ENCODE peak calls at places on chromosomes 4 and X, in six cellular contexts. Y is esophagus squamous epithelium, R is lung, O is neural progenitor cell, S is fibroblast of lung, Z is heart left ventricle. U is an unnamed sample.
A peak's percentile ranks its signal among the peaks of the same experiment; 100 is the strongest.

GRCh38 chr4:52843958-52844357 is 18.2 kb upstream of the RASL11B start:
- DNase-seq in Y (no peak), R (no peak), O (no peak), S (no peak), Z (peak; percentile 34), U (no peak)

GRCh38 chr4:174198396-174199179 is 84.9 kb downstream of the FBXO8 start:
- DNase-seq in Y (no peak), R (no peak), O (no peak), S (peak; percentile 74), Z (no peak), U (no peak)

GRCh38 chrX:38803609-38804480 is 2.6 kb downstream of the MID1IP1 start:
- DNase-seq in Y (peak; percentile 3), R (peak; percentile 87), O (peak; percentile 89), S (peak; percentile 63), Z (peak; percentile 86), U (peak; percentile 82)

GRCh38 chr4:186759990-186760389 is 36.3 kb upstream of the FAT1 start:
- DNase-seq in Y (no peak), R (no peak), O (no peak), S (no peak), Z (no peak), U (no peak)

GRCh38 chr4:101790521-101791188 is at the start of gene BANK1:
- DNase-seq in Y (peak; percentile 20), R (peak; percentile 42), O (peak; percentile 88), S (peak; percentile 30), Z (peak; percentile 10), U (peak; percentile 89)

GRCh38 chr4:134027931-134028330 is 173.7 kb downstream of the PABPC4L start:
- DNase-seq in Y (no peak), R (no peak), O (no peak), S (peak; percentile 94), Z (no peak), U (no peak)

GRCh38 chr4:14143892-14144291 is 516.4 kb upstream of the BOD1L1 start:
- DNase-seq in Y (no peak), R (no peak), O (no peak), S (no peak), Z (no peak), U (no peak)

GRCh38 chr4:66633472-66633871 is 911.8 kb downstream of the CENPC start:
- DNase-seq in Y (no peak), R (no peak), O (no peak), S (no peak), Z (no peak), U (no peak)

GRCh38 chrX:18964026-18964425 is 19.9 kb downstream of the PHKA2 start:
- DNase-seq in Y (no peak), R (no peak), O (no peak), S (no peak), Z (no peak), U (no peak)

GRCh38 chr4:110009526-110009925 is 96.8 kb downstream of the EGF start:
- DNase-seq in Y (no peak), R (no peak), O (no peak), S (no peak), Z (no peak), U (no peak)

DNA sequence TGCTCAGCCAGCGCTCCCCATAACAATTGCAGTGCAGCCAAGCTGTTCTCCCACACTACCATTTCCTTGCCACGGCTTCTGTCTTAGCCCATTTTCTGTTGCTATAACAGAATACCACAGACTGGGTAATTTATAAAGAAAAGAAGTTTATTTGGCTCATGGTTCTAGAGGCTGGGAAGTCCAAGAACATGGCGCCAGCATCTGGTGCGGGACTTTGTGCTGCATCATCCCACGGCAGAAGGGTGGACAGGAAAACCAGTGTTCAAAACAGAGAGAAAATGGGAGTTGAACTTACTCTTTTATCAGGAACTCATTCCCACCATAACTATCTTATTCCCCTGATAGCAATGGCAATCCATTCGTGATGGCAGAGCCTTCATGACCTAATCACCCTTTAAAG is 104.6 kb downstream of the FHDC1 start:
- DNase-seq in Y (no peak), R (no peak), O (no peak), S (no peak), Z (no peak), U (no peak)
- H3K27me3 ChIP-seq in Y (no peaks in the 10 kb centered on the region), R (no peaks in the 10 kb centered on the region), O (no peaks in the 10 kb centered on the region), S (peaks cover 2% of the 10 kb centered on the region), Z (no peaks in the 10 kb centered on the region), U (peaks cover 1% of the 10 kb centered on the region)

GRCh38 chrX:100648601-100649417 is 4.8 kb downstream of the SRPX2 start:
- DNase-seq in Y (no peak), R (no peak), O (peak; percentile 45), S (peak; percentile 74), Z (peak; percentile 18), U (no peak)

GRCh38 chrX:100650841-100651240 is 6.8 kb downstream of the SRPX2 start:
- DNase-seq in Y (no peak), R (no peak), O (no peak), S (no peak), Z (no peak), U (no peak)

GRCh38 chrX:100647739-100648138 is 3.7 kb downstream of the SRPX2 start:
- DNase-seq in Y (no peak), R (no peak), O (no peak), S (peak; percentile 30), Z (no peak), U (no peak)

GRCh38 chrX:100652266-100652665 is 8.3 kb downstream of the SRPX2 start:
- DNase-seq in Y (no peak), R (no peak), O (no peak), S (no peak), Z (no peak), U (no peak)

DNA sequence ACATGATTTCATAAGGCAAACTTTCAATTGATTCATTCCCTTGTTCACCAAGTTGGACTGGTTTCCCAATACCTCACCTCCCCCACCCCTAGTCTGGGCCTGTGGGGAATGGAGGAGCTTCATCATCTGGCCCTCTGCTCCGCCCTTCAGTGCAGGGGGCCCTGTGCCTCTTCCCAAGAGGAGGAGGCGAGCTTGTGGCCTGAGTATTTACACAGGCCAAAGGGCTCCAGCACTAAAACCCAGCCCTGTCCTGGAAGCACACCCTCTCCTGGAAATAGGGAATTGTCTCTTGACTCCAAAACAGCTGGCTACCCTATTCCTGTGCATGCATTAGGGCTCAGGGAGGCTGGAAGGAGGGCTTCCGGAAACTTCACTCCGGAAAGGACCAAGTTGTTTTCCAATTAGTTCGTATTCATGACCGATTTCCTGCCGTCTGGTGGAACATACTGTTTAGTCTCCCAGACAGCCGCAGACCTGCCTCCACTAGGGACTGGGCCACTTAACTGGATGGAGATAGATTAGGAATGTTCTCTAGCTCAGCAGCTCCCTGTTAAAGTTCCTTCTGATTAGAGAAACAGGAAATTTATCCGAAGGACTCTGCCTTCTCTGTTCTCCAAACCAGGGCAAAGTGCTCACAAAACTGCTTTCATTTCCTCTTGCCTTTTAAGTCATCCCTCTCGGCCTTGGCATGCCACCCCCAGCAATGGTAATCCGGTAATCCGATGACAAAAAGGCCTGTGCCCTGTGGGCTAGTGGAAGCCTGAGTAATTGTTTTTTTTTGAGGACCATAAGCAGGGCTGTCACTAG is 5.8 kb downstream of the SRPX2 start:
- DNase-seq in Y (no peak), R (peak; percentile 47), O (peak; percentile 51), S (peak; percentile 91), Z (peak; percentile 47), U (no peak)
- H3K4me3 ChIP-seq in Y (no peak overlapping the region), R (no peak overlapping the region), O (no peak overlapping the region), S (no peak overlapping the region), Z (no peak overlapping the region), U (no peak overlapping the region)

GRCh38 chrX:83916525-83916924 is 55.6 kb downstream of the CYLC1 start:
- DNase-seq in Y (no peak), R (no peak), O (peak; percentile 46), S (no peak), Z (no peak), U (no peak)
- TF ChIP-seq CTCF in Y (peak; percentile 22), R (no peak), O (peak; percentile 65), S (peak; percentile 21), Z (no peak), U (peak; percentile 32)

GRCh38 chrX:107985032-107985431 is 2.9 kb upstream of the TEX13B start:
- DNase-seq in Y (no peak), R (no peak), O (no peak), S (no peak), Z (no peak), U (no peak)
- H3K27me3 ChIP-seq in Y (no peaks in the 10 kb centered on the region), R (no peaks in the 10 kb centered on the region), O (no peaks in the 10 kb centered on the region), S (no peaks in the 10 kb centered on the region), Z (no peaks in the 10 kb centered on the region), U (no peaks in the 10 kb centered on the region)

GRCh38 chr4:137601924-137602323 is 69.6 kb upstream of the PCDH18 start:
- DNase-seq in Y (no peak), R (no peak), O (no peak), S (peak; percentile 42), Z (no peak), U (no peak)
- H3K4me3 ChIP-seq in Y (no peak overlapping the region), R (no peak overlapping the region), O (no peak overlapping the region), S (no peak overlapping the region), Z (no peak overlapping the region), U (no peak overlapping the region)